ENCODE peak calls at places on chromosomes 2 and 18, in four cellular contexts. One of them, this sample, is unnamed.

GRCh38 chr18:45793295-45793965 is 32.0 kb upstream of the SIGLEC15 start:
- DNase-seq in K562: no peak
- DNase-seq in HCT116: peak; percentile 75
- DNase-seq in adrenal gland: peak; percentile 76
- DNase-seq in this sample: no peak

GRCh38 chr2:135744761-135745314 is 3.2 kb downstream of the UBXN4 start:
- DNase-seq in K562: peak; percentile 44
- DNase-seq in adrenal gland: peak; percentile 52
- DNase-seq in HCT116: no peak
- DNase-seq in this sample: no peak

GRCh38 chr18:79919089-79919488 is 32.4 kb downstream of the SLC66A2 start:
- DNase-seq in K562: no peak
- DNase-seq in HCT116: no peak
- DNase-seq in adrenal gland: peak; percentile 47
- DNase-seq in this sample: no peak

GRCh38 chr2:74525717-74526648 is at the start of gene DQX1:
- DNase-seq in K562: peak; percentile 55
- DNase-seq in HCT116: no peak
- DNase-seq in adrenal gland: peak; percentile 35
- DNase-seq in this sample: no peak

GRCh38 chr18:79732721-79733025 is 53.1 kb downstream of the CTDP1 start:
- DNase-seq in HCT116: no peak
- DNase-seq in adrenal gland: no peak
- DNase-seq in K562: no peak
- DNase-seq in this sample: no peak

GRCh38 chr2:46490521-46491141 is 11.3 kb downstream of the TMEM247 start:
- DNase-seq in HCT116: no peak
- DNase-seq in K562: no peak
- DNase-seq in adrenal gland: peak; percentile 66
- DNase-seq in this sample: peak; percentile 79

GRCh38 chr2:136207665-136208064 is 89.7 kb upstream of the CXCR4 start:
- DNase-seq in K562: no peak
- DNase-seq in adrenal gland: no peak
- DNase-seq in HCT116: no peak
- DNase-seq in this sample: no peak

GRCh38 chr2:70596739-70597138 is 43.1 kb upstream of the TGFA start:
- DNase-seq in adrenal gland: no peak
- DNase-seq in HCT116: peak; percentile 59
- DNase-seq in K562: no peak
- DNase-seq in this sample: no peak

GRCh38 chr18:48662021-48662661 is 123.3 kb downstream of the CTIF start:
- DNase-seq in K562: no peak
- DNase-seq in HCT116: no peak
- DNase-seq in adrenal gland: peak; percentile 62
- DNase-seq in this sample: no peak

GRCh38 chr2:217414429-217414828 is 554.6 kb upstream of the TNP1 start:
- DNase-seq in HCT116: no peak
- DNase-seq in adrenal gland: no peak
- DNase-seq in K562: no peak
- DNase-seq in this sample: no peak

GRCh38 chr2:234446404-234447076 is 50.3 kb downstream of the ARL4C start:
- DNase-seq in HCT116: no peak
- DNase-seq in adrenal gland: peak; percentile 84
- DNase-seq in K562: no peak
- DNase-seq in this sample: peak; percentile 74

GRCh38 chr2:208607694-208608093 is 201.1 kb downstream of the PTH2R start:
- DNase-seq in HCT116: no peak
- DNase-seq in K562: no peak
- DNase-seq in adrenal gland: no peak
- DNase-seq in this sample: no peak

GRCh38 chr18:10127721-10128120 is 213.9 kb downstream of the VAPA start:
- DNase-seq in HCT116: no peak
- DNase-seq in adrenal gland: no peak
- DNase-seq in K562: no peak
- DNase-seq in this sample: no peak

GRCh38 chr18:78659748-78660147 is 319.9 kb upstream of the SALL3 start:
- DNase-seq in HCT116: no peak
- DNase-seq in adrenal gland: no peak
- DNase-seq in K562: peak; percentile 7
- DNase-seq in this sample: no peak

GRCh38 chr2:36981911-36982310 is 15.6 kb upstream of the STRN start:
- DNase-seq in HCT116: no peak
- DNase-seq in K562: no peak
- DNase-seq in adrenal gland: no peak
- DNase-seq in this sample: no peak

GRCh38 chr2:207253946-207254345 is 88.2 kb upstream of the KLF7 start:
- DNase-seq in adrenal gland: no peak
- DNase-seq in HCT116: no peak
- DNase-seq in K562: no peak
- DNase-seq in this sample: no peak

GRCh38 chr2:194020155-194020554 is 1636.9 kb upstream of the SLC39A10 start:
- DNase-seq in adrenal gland: no peak
- DNase-seq in HCT116: no peak
- DNase-seq in K562: no peak
- DNase-seq in this sample: no peak

GRCh38 chr2:127637725-127638252 is 8.2 kb upstream of the GPR17 start:
- DNase-seq in HCT116: peak; percentile 13
- DNase-seq in adrenal gland: no peak
- DNase-seq in K562: peak; percentile 55
- DNase-seq in this sample: peak; percentile 65

GRCh38 chr18:58223717-58224424 is 179.8 kb downstream of the NEDD4L start:
- DNase-seq in HCT116: peak; percentile 76
- DNase-seq in adrenal gland: peak; percentile 88
- DNase-seq in K562: peak; percentile 80
- DNase-seq in this sample: peak; percentile 30

GRCh38 chr18:11119962-11120361 is 29.4 kb downstream of the PIEZO2 start:
- DNase-seq in K562: no peak
- DNase-seq in HCT116: no peak
- DNase-seq in adrenal gland: no peak
- DNase-seq in this sample: no peak

GRCh38 chr2:196480653-196481322 is 158.7 kb upstream of the CCDC150 start:
- DNase-seq in adrenal gland: no peak
- DNase-seq in K562: no peak
- DNase-seq in HCT116: no peak
- DNase-seq in this sample: no peak

GRCh38 chr2:168424112-168424951 is 31.7 kb upstream of the CERS6 start:
- DNase-seq in K562: no peak
- DNase-seq in adrenal gland: no peak
- DNase-seq in HCT116: no peak
- DNase-seq in this sample: no peak

GRCh38 chr2:111168528-111168929 is 47.8 kb downstream of the BCL2L11 start:
- DNase-seq in adrenal gland: peak; percentile 74
- DNase-seq in HCT116: peak; percentile 48
- DNase-seq in K562: peak; percentile 87
- DNase-seq in this sample: no peak

GRCh38 chr2:28658369-28658768 is 93.3 kb upstream of the PPP1CB start:
- DNase-seq in HCT116: no peak
- DNase-seq in adrenal gland: no peak
- DNase-seq in K562: no peak
- DNase-seq in this sample: no peak

GRCh38 chr2:199936554-199936953 is 18.7 kb downstream of the TYW5 start:
- DNase-seq in HCT116: no peak
- DNase-seq in K562: no peak
- DNase-seq in adrenal gland: no peak
- DNase-seq in this sample: no peak

GRCh38 chr2:27723372-27724144 is 48.0 kb upstream of the MRPL33 start:
- DNase-seq in adrenal gland: peak; percentile 92
- DNase-seq in HCT116: peak; percentile 62
- DNase-seq in K562: peak; percentile 65
- DNase-seq in this sample: peak; percentile 73

GRCh38 chr2:138103156-138103555 is 138.9 kb downstream of the HNMT start:
- DNase-seq in K562: no peak
- DNase-seq in HCT116: no peak
- DNase-seq in adrenal gland: no peak
- DNase-seq in this sample: no peak

GRCh38 chr2:10356459-10356851 is 53.8 kb downstream of the HPCAL1 start:
- DNase-seq in adrenal gland: no peak
- DNase-seq in K562: no peak
- DNase-seq in HCT116: no peak
- DNase-seq in this sample: no peak

DNA sequence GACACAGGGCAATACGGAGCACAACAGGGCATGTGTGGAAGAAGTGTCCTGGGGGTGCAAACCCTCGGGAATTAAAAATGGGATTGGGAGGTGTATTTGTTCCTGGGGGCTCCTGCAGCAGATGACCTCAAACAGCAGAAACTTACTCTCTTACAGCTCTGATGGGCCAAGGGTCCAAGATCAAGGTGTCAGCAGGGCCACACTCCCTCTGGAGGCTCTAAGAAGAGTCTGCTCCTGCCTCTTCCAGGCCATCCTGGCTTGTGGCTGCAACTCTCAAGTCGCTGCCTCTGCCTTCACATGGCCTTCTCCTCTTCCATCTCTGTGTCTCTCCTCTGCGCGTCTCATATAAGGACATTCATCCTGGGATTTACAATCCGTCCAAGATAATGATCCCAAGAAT is 12.4 kb upstream of the SPATA3 start:
- DNase-seq in HCT116: no peak
- DNase-seq in K562: no peak
- DNase-seq in adrenal gland: peak; percentile 9
- DNase-seq in this sample: no peak
- TF ChIP-seq POLR2A in HCT116: no peak
- TF ChIP-seq POLR2A in K562: no peak
- TF ChIP-seq POLR2A in adrenal gland: no peak
- TF ChIP-seq POLR2A in this sample: no peak

GRCh38 chr2:235695602-235695895 is 201.7 kb downstream of the AGAP1 start:
- DNase-seq in HCT116: no peak
- DNase-seq in adrenal gland: no peak
- DNase-seq in K562: no peak
- DNase-seq in this sample: no peak
- H3K27ac ChIP-seq in HCT116: no peak overlapping the region
- H3K27ac ChIP-seq in adrenal gland: no peak overlapping the region
- H3K27ac ChIP-seq in K562: no peak overlapping the region
- H3K27ac ChIP-seq in this sample: no peak overlapping the region

DNA sequence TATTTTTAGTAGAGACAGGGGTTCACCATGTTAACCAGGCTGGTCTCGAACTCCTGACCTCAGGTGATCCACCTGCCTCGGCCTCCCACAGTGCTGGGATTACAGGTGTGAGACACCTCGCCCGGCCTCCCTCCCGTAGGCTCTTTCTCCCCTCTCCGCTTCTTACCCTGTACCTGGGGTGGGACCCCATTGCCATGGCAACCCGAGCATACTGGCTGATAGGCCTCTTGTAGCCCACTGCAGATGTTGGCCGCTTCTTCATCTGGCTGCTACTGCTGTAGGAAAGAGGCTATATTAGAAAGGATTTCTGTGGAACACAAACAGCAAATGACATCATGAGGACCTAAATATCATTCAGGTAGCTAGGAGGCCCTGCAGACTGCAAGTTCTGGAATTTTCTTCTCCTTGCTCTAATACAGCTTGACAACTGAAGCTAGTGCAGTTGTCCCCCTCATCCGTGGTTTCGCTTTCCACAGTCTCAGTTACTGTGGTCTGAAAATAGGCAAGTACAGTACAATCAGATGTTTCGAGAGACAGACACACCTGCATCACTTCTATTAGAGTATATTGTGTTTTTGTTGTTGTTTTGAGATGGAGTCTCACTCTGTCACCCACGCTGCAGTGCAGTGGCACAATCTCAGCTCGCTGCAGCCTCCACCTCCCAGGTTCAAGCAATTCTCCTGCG is 51.6 kb upstream of the ASXL2 start:
- DNase-seq in adrenal gland: no peak
- DNase-seq in HCT116: no peak
- DNase-seq in K562: no peak
- DNase-seq in this sample: no peak
- TF ChIP-seq POLR2A in adrenal gland: no peak
- TF ChIP-seq POLR2A in HCT116: no peak
- TF ChIP-seq POLR2A in K562: no peak
- TF ChIP-seq POLR2A in this sample: no peak

GRCh38 chr18:13834501-13835015 is 10.6 kb downstream of the MC5R start:
- DNase-seq in adrenal gland: no peak
- DNase-seq in K562: no peak
- DNase-seq in HCT116: no peak
- DNase-seq in this sample: no peak
- H3K27ac ChIP-seq in adrenal gland: no peak overlapping the region
- H3K27ac ChIP-seq in K562: no peak overlapping the region
- H3K27ac ChIP-seq in HCT116: no peak overlapping the region
- H3K27ac ChIP-seq in this sample: no peak overlapping the region

GRCh38 chr2:170770304-170771048 is at the start of gene ERICH2:
- DNase-seq in K562: peak; percentile 94
- DNase-seq in HCT116: peak; percentile 80
- DNase-seq in adrenal gland: peak; percentile 83
- DNase-seq in this sample: peak; percentile 67
- TF ChIP-seq POLR2A in K562: peak; percentile 84
- TF ChIP-seq POLR2A in HCT116: no peak
- TF ChIP-seq POLR2A in adrenal gland: no peak
- TF ChIP-seq POLR2A in this sample: no peak

GRCh38 chr2:73069041-73069854 is 2.3 kb downstream of the SFXN5 start:
- DNase-seq in K562: peak; percentile 78
- DNase-seq in adrenal gland: no peak
- DNase-seq in HCT116: no peak
- DNase-seq in this sample: no peak

GRCh38 chr2:73067043-73067442 is 4.5 kb downstream of the SFXN5 start:
- DNase-seq in K562: no peak
- DNase-seq in adrenal gland: no peak
- DNase-seq in HCT116: no peak
- DNase-seq in this sample: no peak

GRCh38 chr2:73063472-73063871 is 8.0 kb downstream of the SFXN5 start:
- DNase-seq in K562: no peak
- DNase-seq in HCT116: no peak
- DNase-seq in adrenal gland: no peak
- DNase-seq in this sample: no peak

GRCh38 chr2:73068147-73068546 is 3.4 kb downstream of the SFXN5 start:
- DNase-seq in HCT116: no peak
- DNase-seq in K562: no peak
- DNase-seq in adrenal gland: no peak
- DNase-seq in this sample: no peak

GRCh38 chr2:73063909-73064875 is 7.3 kb downstream of the SFXN5 start:
- DNase-seq in K562: peak; percentile 69
- DNase-seq in adrenal gland: no peak
- DNase-seq in HCT116: peak; percentile 68
- DNase-seq in this sample: no peak
- H3K27ac ChIP-seq in K562: peak overlapping the region; percentile 80
- H3K27ac ChIP-seq in adrenal gland: peak overlapping the region; percentile 29
- H3K27ac ChIP-seq in HCT116: peak overlapping the region; percentile 91
- H3K27ac ChIP-seq in this sample: peak overlapping the region; percentile 30